ENCODE peak calls at places on chromosome 17, in seven cellular contexts. V is GM23248, B is uterus, X is hepatocyte, L is tibial artery, G is fibroblast of lung, F is prostate gland. R is an unnamed sample. For H3K27me3 and H3K36me3, the result is how much of the 10 kb centered on the place peaks cover.

GRCh38 chr17:68199837-68200688 is 47.8 kb upstream of the AMZ2 start:
- DNase-seq in V (no peak), B (no peak), X (no peak), L (no peak), G (no peak), F (no peak), R (peak)

GRCh38 chr17:9928601-9929341 is 23.7 kb upstream of the RCVRN start:
- DNase-seq in V (peak), B (peak), X (peak), L (no peak), G (peak), F (no peak), R (peak)

GRCh38 chr17:43714338-43715149 is 44.0 kb downstream of the SOST start:
- DNase-seq in V (peak), B (no peak), X (no peak), L (no peak), G (peak), F (no peak), R (no peak)

GRCh38 chr17:21042434-21043295 is at the start of gene USP22:
- DNase-seq in V (peak), B (peak), X (no peak), L (no peak), G (no peak), F (peak), R (peak)

GRCh38 chr17:42833771-42834422 is 700 bp downstream of the PSME3 start:
- DNase-seq in V (peak), B (no peak), X (peak), L (no peak), G (no peak), F (no peak), R (no peak)

GRCh38 chr17:80646328-80646727 is 101.7 kb downstream of the RPTOR start:
- DNase-seq in V (no peak), B (no peak), X (no peak), L (no peak), G (no peak), F (no peak), R (no peak)

GRCh38 chr17:11240841-11241610 is at the start of gene SHISA6:
- DNase-seq in V (no peak), B (no peak), X (peak), L (no peak), G (no peak), F (peak), R (peak)

GRCh38 chr17:76281573-76282371 is 16.6 kb downstream of the UBALD2 start:
- DNase-seq in V (no peak), B (no peak), X (no peak), L (no peak), G (no peak), F (peak), R (peak)

GRCh38 chr17:56934280-56934679 is 20.4 kb upstream of the TRIM25 start:
- DNase-seq in V (no peak), B (no peak), X (no peak), L (no peak), G (no peak), F (no peak), R (no peak)

GRCh38 chr17:28018439-28019070 is 23.9 kb upstream of the NLK start:
- DNase-seq in V (peak), B (peak), X (no peak), L (no peak), G (peak), F (no peak), R (no peak)

GRCh38 chr17:8791910-8792270 is 7.3 kb downstream of the MFSD6L start:
- DNase-seq in V (peak), B (no peak), X (no peak), L (no peak), G (peak), F (no peak), R (no peak)

GRCh38 chr17:48812001-48812400 is 5.0 kb downstream of the TTLL6 start:
- DNase-seq in V (no peak), B (no peak), X (no peak), L (no peak), G (no peak), F (no peak), R (no peak)

GRCh38 chr17:4679652-4680051 is 24.3 kb downstream of the PELP1 start:
- DNase-seq in V (peak), B (no peak), X (peak), L (no peak), G (peak), F (no peak), R (no peak)

GRCh38 chr17:33403194-33403593 is 110.1 kb upstream of the ASIC2 start:
- DNase-seq in V (no peak), B (no peak), X (no peak), L (no peak), G (no peak), F (no peak), R (no peak)

GRCh38 chr17:81967244-81967532 is 6.2 kb upstream of the NOTUM start:
- DNase-seq in V (no peak), B (no peak), X (no peak), L (no peak), G (no peak), F (no peak), R (peak)

GRCh38 chr17:57406131-57406980 is 150.0 kb downstream of the MSI2 start:
- DNase-seq in V (peak), B (no peak), X (no peak), L (no peak), G (peak), F (peak), R (no peak)

GRCh38 chr17:42617956-42618431 is 8.5 kb downstream of the TUBG1 start:
- DNase-seq in V (no peak), B (no peak), X (no peak), L (no peak), G (no peak), F (no peak), R (no peak)

GRCh38 chr17:28928061-28928460 is 23.3 kb downstream of the PHF12 start:
- DNase-seq in V (peak), B (no peak), X (no peak), L (no peak), G (peak), F (no peak), R (no peak)

GRCh38 chr17:61669522-61669921 is 78.5 kb upstream of the NACA2 start:
- DNase-seq in V (no peak), B (no peak), X (no peak), L (no peak), G (no peak), F (no peak), R (no peak)

GRCh38 chr17:64231567-64232141 is 31.4 kb downstream of the TEX2 start:
- DNase-seq in V (no peak), B (no peak), X (no peak), L (no peak), G (peak), F (no peak), R (no peak)

GRCh38 chr17:53088501-53088900 is 734.2 kb upstream of the KIF2B start:
- DNase-seq in V (no peak), B (no peak), X (no peak), L (no peak), G (no peak), F (no peak), R (no peak)

GRCh38 chr17:43755389-43755875 is 3.2 kb downstream of the SOST start:
- DNase-seq in V (no peak), B (no peak), X (peak), L (no peak), G (peak), F (no peak), R (peak)

GRCh38 chr17:66952031-66952524 is 12.4 kb upstream of the CACNG4 start:
- DNase-seq in V (peak), B (peak), X (peak), L (no peak), G (peak), F (peak), R (no peak)

GRCh38 chr17:73733527-73733926 is 89.3 kb upstream of the SDK2 start:
- DNase-seq in V (no peak), B (no peak), X (no peak), L (no peak), G (no peak), F (no peak), R (no peak)

GRCh38 chr17:45277992-45278391 is 16.1 kb upstream of the SPATA32 start:
- DNase-seq in V (peak), B (peak), X (no peak), L (no peak), G (peak), F (peak), R (no peak)

GRCh38 chr17:29158515-29159275 is 21.5 kb downstream of the MYO18A start:
- DNase-seq in V (peak), B (no peak), X (peak), L (no peak), G (peak), F (no peak), R (peak)

GRCh38 chr17:81200695-81201580 is 21.8 kb downstream of the CEP131 start:
- DNase-seq in V (peak), B (no peak), X (peak), L (no peak), G (peak), F (peak), R (peak)

GRCh38 chr17:9389116-9389515 is 186.5 kb downstream of the STX8 start:
- DNase-seq in V (peak), B (no peak), X (peak), L (no peak), G (peak), F (no peak), R (peak)

GRCh38 chr17:19733953-19734526 is 14.1 kb downstream of the ALDH3A1 start:
- DNase-seq in V (no peak), B (no peak), X (no peak), L (no peak), G (no peak), F (no peak), R (no peak)
- H3K4me3 ChIP-seq in V (no peak), B (no peak), X (no peak), L (no peak), G (no peak), F (no peak), R (no peak)

GRCh38 chr17:31392856-31393748 is 1.6 kb downstream of the RAB11FIP4 start:
- DNase-seq in V (no peak), B (no peak), X (no peak), L (peak), G (no peak), F (peak), R (peak)
- H3K27me3 ChIP-seq in V (under half), B (under half), X (half or more), L (half or more), G (under half), F (under half), R (under half)

DNA sequence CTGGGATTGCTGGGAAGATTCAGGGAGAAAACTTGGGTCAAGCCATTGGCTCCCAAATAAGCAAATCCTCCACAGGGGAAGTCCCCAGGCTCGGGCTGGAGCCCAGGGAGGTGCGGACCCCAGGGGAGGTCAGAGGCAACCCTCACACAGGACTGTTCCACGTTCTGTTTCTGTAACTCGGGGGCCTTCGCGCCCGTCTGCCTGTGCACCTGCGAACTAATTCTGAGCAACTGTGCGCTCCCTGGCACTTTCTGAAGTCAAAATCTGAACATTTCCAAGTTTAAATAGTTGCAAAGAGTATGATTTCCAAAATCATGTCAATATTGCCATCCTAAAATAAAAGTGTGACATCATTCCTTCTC is 16.8 kb downstream of the TIMM22 start:
- DNase-seq in V (no peak), B (no peak), X (no peak), L (no peak), G (no peak), F (no peak), R (no peak)
- H3K36me3 ChIP-seq in V (under half), B (under half), X (under half), L (half or more), G (under half), F (under half), R (under half)

GRCh38 chr17:70116919-70117318 is 41.9 kb downstream of the KCNJ16 start:
- DNase-seq in V (no peak), B (no peak), X (no peak), L (no peak), G (no peak), F (no peak), R (no peak)
- H3K4me3 ChIP-seq in V (no peak), B (no peak), X (no peak), L (no peak), G (no peak), F (no peak), R (no peak)

DNA sequence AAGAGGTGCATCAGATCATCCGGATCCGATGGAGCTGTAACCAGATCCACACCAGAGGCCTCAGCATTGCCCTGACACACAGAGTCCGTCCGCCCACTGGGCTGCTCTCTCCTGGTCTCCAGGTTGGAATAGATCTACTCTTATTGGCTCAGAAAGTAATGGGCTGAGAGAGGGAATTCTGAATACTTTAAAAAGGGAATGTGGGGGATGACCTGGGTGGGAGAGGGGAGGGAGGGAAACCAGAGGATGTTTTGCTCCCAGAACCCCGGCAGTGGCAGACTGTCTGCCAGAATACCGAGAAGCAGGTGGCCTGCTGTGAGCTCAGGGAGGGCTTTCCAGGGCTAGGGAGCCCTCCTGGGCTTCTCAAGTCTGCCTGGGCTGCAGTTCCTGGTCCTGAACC is 126.5 kb downstream of the ENGASE start:
- DNase-seq in V (no peak), B (no peak), X (no peak), L (no peak), G (no peak), F (no peak), R (peak)
- H3K27me3 ChIP-seq in V (under half), B (under half), X (under half), L (half or more), G (under half), F (under half), R (under half)

GRCh38 chr17:75272848-75273184 is 1.8 kb upstream of the MIF4GD start:
- DNase-seq in V (no peak), B (no peak), X (no peak), L (no peak), G (no peak), F (no peak), R (no peak)
- H3K36me3 ChIP-seq in V (under half), B (under half), X (under half), L (under half), G (under half), F (under half), R (under half)

DNA sequence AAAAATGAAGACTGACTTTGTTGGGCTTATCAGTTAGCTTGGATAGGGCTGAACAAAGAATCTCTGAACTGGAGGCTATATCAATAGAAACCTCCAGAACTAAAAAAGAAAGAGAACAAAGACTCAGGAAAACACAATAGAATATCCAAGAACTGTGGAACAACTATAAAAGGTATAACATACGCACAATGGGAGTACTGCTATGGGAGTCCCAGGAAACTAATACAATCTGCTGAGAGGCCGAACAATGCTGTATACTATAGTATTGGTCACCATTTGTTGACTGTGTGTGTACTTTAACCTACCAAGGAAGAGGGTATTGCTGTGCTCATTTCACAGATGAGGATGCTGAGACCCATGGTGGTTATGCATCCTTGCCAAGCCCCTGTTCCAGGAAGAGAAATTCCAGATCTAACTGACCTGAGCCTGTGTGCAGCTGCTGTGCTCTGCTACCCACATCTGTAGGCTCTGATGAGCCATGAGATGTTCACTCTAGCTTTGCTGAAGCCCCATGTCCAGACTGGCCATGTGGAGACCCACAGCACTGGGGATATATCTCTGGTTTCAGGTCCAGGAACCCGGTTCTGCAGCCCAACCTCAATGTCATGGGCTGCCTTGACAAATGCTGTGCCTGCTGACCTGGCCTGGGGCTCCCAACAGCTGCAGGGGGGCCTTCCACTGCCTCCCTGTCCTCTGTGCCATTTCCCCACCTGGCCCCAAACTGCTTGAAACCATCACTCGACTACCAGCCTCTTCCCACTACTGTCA is 254.3 kb upstream of the TNRC6C start:
- DNase-seq in V (no peak), B (no peak), X (no peak), L (peak), G (no peak), F (no peak), R (no peak)
- H3K4me3 ChIP-seq in V (no peak), B (no peak), X (no peak), L (no peak), G (no peak), F (no peak), R (no peak)